ENCODE peak calls at places on chromosomes 4 and X, in six cellular contexts. F is hippocampal formation; A is NCI-H146; M is activated CD4-positive, alpha-beta T cell treated with anti-CD3 and anti-CD28 coated beads for 36 hours; H is CD4-positive, CD25-positive, alpha-beta regulatory T cell; W is stimulated activated CD4-positive, alpha-beta T cell treated with anti-CD3 and anti-CD28 coated beads, Interleukin-2, amount 100 ng/mL, for 4 hours. L is an unnamed sample.

GRCh38 chrX:41875142-41875541 is 48.2 kb downstream of the CASK start:
- DNase-seq in F (no peak), A (no peak), M (no peak), H (no peak), W (no peak), L (no peak)

GRCh38 chr4:176359590-176359989 is 39.8 kb downstream of the SPCS3 start:
- DNase-seq in F (no peak), A (no peak), M (no peak), H (no peak), W (no peak), L (no peak)

GRCh38 chrX:148504412-148504950 is 4.1 kb downstream of the AFF2 start:
- DNase-seq in F (no peak), A (no peak), M (no peak), H (no peak), W (no peak), L (no peak)

GRCh38 chr4:37245391-37245954 is 930 bp downstream of the NWD2 start:
- DNase-seq in F (no peak), A (no peak), M (no peak), H (no peak), W (no peak), L (no peak)

GRCh38 chr4:108555701-108556100 is 64.7 kb upstream of the RPL34 start:
- DNase-seq in F (no peak), A (no peak), M (no peak), H (no peak), W (no peak), L (no peak)

GRCh38 chrX:63258144-63258543 is 93.0 kb downstream of the SPIN4 start:
- DNase-seq in F (no peak), A (no peak), M (no peak), H (no peak), W (no peak), L (no peak)

GRCh38 chr4:55447826-55448225 is 52.1 kb downstream of the TMEM165 start:
- DNase-seq in F (no peak), A (no peak), M (no peak), H (no peak), W (no peak), L (no peak)

GRCh38 chr4:157271166-157271869 is 50.8 kb downstream of the GRIA2 start:
- DNase-seq in F (no peak), A (peak), M (no peak), H (no peak), W (no peak), L (no peak)

GRCh38 chrX:51894697-51895336 is 1.4 kb downstream of the MAGED1 start:
- DNase-seq in F (no peak), A (peak), M (peak), H (peak), W (no peak), L (no peak)

L was measured in CD4-positive, alpha-beta memory T cell.